ENCODE peak calls at places on chromosomes 3 and 15, in ten cellular contexts. G is neuronal stem cell; K is mucosa of descending colon; M is colonic mucosa; D is activated naive CD4-positive, alpha-beta T cell treated with anti-CD3 and anti-CD28 coated beads for 36 hours; B is stimulated activated naive B cell treated with anti-CD40 and anti-IgM and Interleukin-4, amounts not matched to agents 10 μg/mL and 1 μg/mL and 100 μg/mL, for 72 hours; Z is glomerular endothelial cell; Q is NCI-H1694; P is CD14-positive monocyte; R is heart left ventricle. A is an unnamed sample.
A peak's percentile ranks its signal among the peaks of the same experiment; 100 is the strongest.

GRCh38 chr3:52405601-52406115 is 39.2 kb downstream of the SEMA3G start:
- DNase-seq in G (no peak), K (peak; percentile 31), M (no peak), D (no peak), B (no peak), Z (no peak), Q (no peak), P (peak; percentile 32), R (no peak), A (no peak)

GRCh38 chr3:176939022-176939817 is 258.1 kb downstream of the TBL1XR1 start:
- DNase-seq in G (peak; percentile 56), K (no peak), M (peak; percentile 37), D (peak; percentile 56), B (peak; percentile 26), Z (peak; percentile 61), Q (peak; percentile 87), P (no peak), R (no peak), A (peak; percentile 92)

GRCh38 chr3:4754180-4755086 is 224.8 kb upstream of the BHLHE40 start:
- DNase-seq in G (no peak), K (no peak), M (no peak), D (no peak), B (peak; percentile 34), Z (no peak), Q (no peak), P (no peak), R (no peak), A (no peak)

GRCh38 chr15:25859838-25860645 is 3.1 kb downstream of the ATP10A start:
- DNase-seq in G (no peak), K (no peak), M (no peak), D (peak; percentile 77), B (no peak), Z (no peak), Q (no peak), P (no peak), R (no peak), A (no peak)

GRCh38 chr3:146160964-146161724 is at the start of gene PLOD2:
- DNase-seq in G (peak; percentile 65), K (peak; percentile 87), M (peak; percentile 81), D (peak; percentile 13), B (peak; percentile 4), Z (no peak), Q (no peak), P (no peak), R (peak; percentile 90), A (peak; percentile 95)

GRCh38 chr15:76333720-76334437 is 2.7 kb upstream of the ISL2 start:
- DNase-seq in G (no peak), K (no peak), M (no peak), D (no peak), B (no peak), Z (no peak), Q (no peak), P (no peak), R (no peak), A (no peak)

GRCh38 chr3:197454014-197454413 is 101.8 kb downstream of the BDH1 start:
- DNase-seq in G (no peak), K (no peak), M (no peak), D (peak; percentile 41), B (no peak), Z (no peak), Q (no peak), P (no peak), R (no peak), A (no peak)

GRCh38 chr15:61715082-61715481 is 345.2 kb downstream of the VPS13C start:
- DNase-seq in G (no peak), K (peak; percentile 23), M (no peak), D (no peak), B (no peak), Z (no peak), Q (no peak), P (no peak), R (no peak), A (peak; percentile 54)

GRCh38 chr3:10088256-10088655 is 19.8 kb downstream of the FANCD2OS start:
- DNase-seq in G (no peak), K (no peak), M (no peak), D (no peak), B (no peak), Z (no peak), Q (no peak), P (no peak), R (no peak), A (no peak)

GRCh38 chr3:24433838-24434591 is 60.6 kb downstream of the THRB start:
- DNase-seq in G (no peak), K (no peak), M (no peak), D (no peak), B (no peak), Z (no peak), Q (no peak), P (no peak), R (no peak), A (no peak)

GRCh38 chr3:129553771-129554170 is 10.8 kb downstream of the H1-8 start:
- DNase-seq in G (no peak), K (no peak), M (no peak), D (peak; percentile 38), B (no peak), Z (no peak), Q (no peak), P (peak; percentile 68), R (no peak), A (no peak)

GRCh38 chr15:31077981-31078380 is 23.5 kb downstream of the TRPM1 start:
- DNase-seq in G (no peak), K (no peak), M (no peak), D (no peak), B (no peak), Z (no peak), Q (no peak), P (no peak), R (no peak), A (no peak)

GRCh38 chr3:29695201-29695904 is 414.5 kb downstream of the RBMS3 start:
- DNase-seq in G (no peak), K (no peak), M (no peak), D (no peak), B (no peak), Z (no peak), Q (no peak), P (no peak), R (no peak), A (no peak)

A was measured in NCI-H774.